ENCODE peak calls at places on chromosome 12, in ten cellular contexts. L is breast epithelium; N is right atrium auricular region; S is CD8-positive, alpha-beta memory T cell; Y is transverse colon; V is heart right ventricle; O is body of pancreas; J is adipocyte; K is left ventricle myocardium inferior; Q is fibroblast of lung. P is an unnamed sample. For H3K4me1, the result is how much of the 10 kb centered on the place peaks cover.

GRCh38 chr12:54373619-54374554 is 9.6 kb upstream of the GPR84 start:
- DNase-seq in L (no peak), N (no peak), S (no peak), Y (no peak), V (no peak), O (no peak), J (no peak), K (no peak), Q (no peak), P (no peak)

GRCh38 chr12:67534671-67535070 is 113.9 kb upstream of the DYRK2 start:
- DNase-seq in L (no peak), N (peak), S (no peak), Y (no peak), V (no peak), O (no peak), J (peak), K (peak), Q (peak), P (no peak)

GRCh38 chr12:47272412-47273190 is 192.8 kb upstream of the AMIGO2 start:
- DNase-seq in L (no peak), N (no peak), S (no peak), Y (no peak), V (no peak), O (no peak), J (peak), K (no peak), Q (no peak), P (no peak)

GRCh38 chr12:115771065-115771464 is 506.4 kb downstream of the MED13L start:
- DNase-seq in L (no peak), N (no peak), S (no peak), Y (no peak), V (peak), O (no peak), J (peak), K (no peak), Q (no peak), P (no peak)

GRCh38 chr12:130254476-130255276 is 83.0 kb upstream of the PIWIL1 start:
- DNase-seq in L (no peak), N (no peak), S (no peak), Y (no peak), V (no peak), O (peak), J (no peak), K (no peak), Q (peak), P (no peak)

GRCh38 chr12:121858662-121859572 is at the start of gene HPD:
- DNase-seq in L (no peak), N (peak), S (no peak), Y (peak), V (peak), O (peak), J (peak), K (peak), Q (peak), P (peak)

GRCh38 chr12:75779891-75780501 is 251.6 kb downstream of the PHLDA1 start:
- DNase-seq in L (no peak), N (no peak), S (no peak), Y (no peak), V (no peak), O (no peak), J (no peak), K (no peak), Q (no peak), P (no peak)

GRCh38 chr12:117516034-117516433 is 154.6 kb upstream of the NOS1 start:
- DNase-seq in L (no peak), N (no peak), S (no peak), Y (no peak), V (no peak), O (no peak), J (no peak), K (no peak), Q (no peak), P (no peak)

GRCh38 chr12:121808623-121809022 is 4.8 kb downstream of the SETD1B start:
- DNase-seq in L (no peak), N (no peak), S (no peak), Y (no peak), V (no peak), O (no peak), J (no peak), K (no peak), Q (no peak), P (no peak)

GRCh38 chr12:52268212-52268611 is 6.2 kb upstream of the KRT86 start:
- DNase-seq in L (no peak), N (no peak), S (no peak), Y (no peak), V (no peak), O (no peak), J (no peak), K (no peak), Q (peak), P (no peak)

GRCh38 chr12:107296681-107297086 is 203.3 kb upstream of the CRY1 start:
- DNase-seq in L (no peak), N (no peak), S (no peak), Y (no peak), V (no peak), O (no peak), J (no peak), K (no peak), Q (peak), P (no peak)

GRCh38 chr12:52266514-52266913 is 7.9 kb upstream of the KRT86 start:
- DNase-seq in L (no peak), N (no peak), S (no peak), Y (no peak), V (no peak), O (peak), J (no peak), K (no peak), Q (no peak), P (no peak)

GRCh38 chr12:25469368-25469767 is 83.7 kb downstream of the LMNTD1 start:
- DNase-seq in L (no peak), N (no peak), S (no peak), Y (no peak), V (no peak), O (no peak), J (no peak), K (no peak), Q (peak), P (no peak)

GRCh38 chr12:89135976-89136634 is 216.2 kb downstream of the DUSP6 start:
- DNase-seq in L (no peak), N (no peak), S (no peak), Y (no peak), V (no peak), O (no peak), J (no peak), K (no peak), Q (peak), P (no peak)

GRCh38 chr12:15364221-15365170 is 42.2 kb downstream of the PTPRO start:
- DNase-seq in L (no peak), N (no peak), S (no peak), Y (no peak), V (no peak), O (no peak), J (no peak), K (no peak), Q (peak), P (no peak)

GRCh38 chr12:74945771-74946198 is 263.9 kb downstream of the KCNC2 start:
- DNase-seq in L (no peak), N (no peak), S (peak), Y (no peak), V (no peak), O (no peak), J (no peak), K (no peak), Q (no peak), P (no peak)

GRCh38 chr12:15777355-15778012 is 11.7 kb downstream of the EPS8 start:
- DNase-seq in L (no peak), N (no peak), S (no peak), Y (no peak), V (no peak), O (no peak), J (no peak), K (no peak), Q (peak), P (no peak)

GRCh38 chr12:103301642-103302620 is 193.8 kb downstream of the C12orf42 start:
- DNase-seq in L (no peak), N (no peak), S (no peak), Y (no peak), V (no peak), O (no peak), J (no peak), K (no peak), Q (no peak), P (no peak)

GRCh38 chr12:50914872-50915484 is 37.4 kb upstream of the HIGD1C start:
- DNase-seq in L (no peak), N (no peak), S (no peak), Y (no peak), V (no peak), O (no peak), J (no peak), K (no peak), Q (no peak), P (no peak)

GRCh38 chr12:38886064-38886463 is 19.3 kb downstream of the CPNE8 start:
- DNase-seq in L (no peak), N (no peak), S (no peak), Y (peak), V (no peak), O (peak), J (no peak), K (peak), Q (peak), P (no peak)

GRCh38 chr12:67590122-67590795 is 58.3 kb upstream of the DYRK2 start:
- DNase-seq in L (no peak), N (no peak), S (peak), Y (no peak), V (no peak), O (no peak), J (no peak), K (no peak), Q (no peak), P (no peak)

GRCh38 chr12:33472299-33472698 is 32.7 kb upstream of the SYT10 start:
- DNase-seq in L (no peak), N (no peak), S (no peak), Y (no peak), V (no peak), O (no peak), J (no peak), K (no peak), Q (no peak), P (no peak)

GRCh38 chr12:111842556-111843396 is 748 bp downstream of the MAPKAPK5 start:
- DNase-seq in L (no peak), N (no peak), S (no peak), Y (peak), V (no peak), O (peak), J (peak), K (no peak), Q (peak), P (no peak)

GRCh38 chr12:46404225-46404631 is 31.7 kb upstream of the SLC38A2 start:
- DNase-seq in L (no peak), N (no peak), S (no peak), Y (no peak), V (no peak), O (no peak), J (no peak), K (no peak), Q (peak), P (no peak)

GRCh38 chr12:107884769-107885694 is 110.5 kb downstream of the ASCL4 start:
- DNase-seq in L (no peak), N (peak), S (peak), Y (peak), V (peak), O (peak), J (peak), K (no peak), Q (peak), P (peak)

GRCh38 chr12:2049604-2050540 is 2.9 kb upstream of the CACNA1C start:
- DNase-seq in L (no peak), N (no peak), S (no peak), Y (no peak), V (no peak), O (no peak), J (no peak), K (no peak), Q (peak), P (no peak)

GRCh38 chr12:106246891-106247730 is 709 bp downstream of the CKAP4 start:
- DNase-seq in L (peak), N (no peak), S (peak), Y (peak), V (peak), O (peak), J (peak), K (peak), Q (peak), P (peak)

GRCh38 chr12:115439008-115439601 is 755.1 kb upstream of the TBX3 start:
- DNase-seq in L (no peak), N (no peak), S (no peak), Y (no peak), V (no peak), O (no peak), J (no peak), K (no peak), Q (no peak), P (no peak)

GRCh38 chr12:130131817-130132216 is 30.4 kb upstream of the FZD10 start:
- DNase-seq in L (no peak), N (no peak), S (no peak), Y (no peak), V (no peak), O (no peak), J (no peak), K (no peak), Q (no peak), P (no peak)

GRCh38 chr12:101040936-101041335 is 169.1 kb downstream of the SLC5A8 start:
- DNase-seq in L (no peak), N (no peak), S (no peak), Y (no peak), V (no peak), O (no peak), J (no peak), K (no peak), Q (peak), P (no peak)

GRCh38 chr12:106903241-106903950 is 52.3 kb upstream of the TMEM263 start:
- DNase-seq in L (peak), N (peak), S (peak), Y (peak), V (peak), O (peak), J (peak), K (peak), Q (peak), P (peak)

DNA sequence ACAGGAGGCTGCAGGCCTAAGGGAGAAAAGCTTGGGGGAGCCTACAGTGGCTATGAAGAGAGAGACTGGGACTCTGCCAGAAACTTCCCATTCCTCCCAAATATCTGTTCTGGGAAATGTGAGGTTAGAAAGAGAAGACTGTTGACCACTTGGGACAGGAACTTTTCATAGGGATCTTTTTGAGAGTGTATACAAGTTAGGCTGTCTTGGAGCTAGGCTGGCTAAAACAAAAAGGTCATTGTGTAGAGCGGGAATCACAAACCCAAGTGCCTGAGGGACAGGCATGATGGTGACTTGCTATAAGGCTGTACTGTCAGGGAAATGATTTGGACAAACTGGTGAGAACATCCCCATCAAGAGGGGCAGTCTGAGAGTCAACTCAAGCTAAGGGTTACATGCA is 175.1 kb downstream of the GRIP1 start:
- DNase-seq in L (no peak), N (no peak), S (no peak), Y (no peak), V (no peak), O (no peak), J (no peak), K (no peak), Q (no peak), P (no peak)
- H3K4me3 ChIP-seq in L (no peak), N (no peak), S (no peak), Y (no peak), V (no peak), O (no peak), J (no peak), K (no peak), Q (no peak), P (no peak)

GRCh38 chr12:80213246-80213645 is 113.9 kb downstream of the OTOGL start:
- DNase-seq in L (no peak), N (no peak), S (no peak), Y (no peak), V (no peak), O (no peak), J (no peak), K (no peak), Q (no peak), P (no peak)

GRCh38 chr12:80218925-80219714 is 119.8 kb downstream of the OTOGL start:
- DNase-seq in L (no peak), N (no peak), S (no peak), Y (no peak), V (peak), O (no peak), J (no peak), K (peak), Q (no peak), P (no peak)

GRCh38 chr12:80213871-80214270 is 114.5 kb downstream of the OTOGL start:
- DNase-seq in L (no peak), N (no peak), S (no peak), Y (no peak), V (no peak), O (no peak), J (no peak), K (no peak), Q (no peak), P (no peak)

GRCh38 chr12:80222261-80222660 is 122.9 kb downstream of the OTOGL start:
- DNase-seq in L (no peak), N (no peak), S (no peak), Y (no peak), V (no peak), O (no peak), J (no peak), K (no peak), Q (no peak), P (no peak)

DNA sequence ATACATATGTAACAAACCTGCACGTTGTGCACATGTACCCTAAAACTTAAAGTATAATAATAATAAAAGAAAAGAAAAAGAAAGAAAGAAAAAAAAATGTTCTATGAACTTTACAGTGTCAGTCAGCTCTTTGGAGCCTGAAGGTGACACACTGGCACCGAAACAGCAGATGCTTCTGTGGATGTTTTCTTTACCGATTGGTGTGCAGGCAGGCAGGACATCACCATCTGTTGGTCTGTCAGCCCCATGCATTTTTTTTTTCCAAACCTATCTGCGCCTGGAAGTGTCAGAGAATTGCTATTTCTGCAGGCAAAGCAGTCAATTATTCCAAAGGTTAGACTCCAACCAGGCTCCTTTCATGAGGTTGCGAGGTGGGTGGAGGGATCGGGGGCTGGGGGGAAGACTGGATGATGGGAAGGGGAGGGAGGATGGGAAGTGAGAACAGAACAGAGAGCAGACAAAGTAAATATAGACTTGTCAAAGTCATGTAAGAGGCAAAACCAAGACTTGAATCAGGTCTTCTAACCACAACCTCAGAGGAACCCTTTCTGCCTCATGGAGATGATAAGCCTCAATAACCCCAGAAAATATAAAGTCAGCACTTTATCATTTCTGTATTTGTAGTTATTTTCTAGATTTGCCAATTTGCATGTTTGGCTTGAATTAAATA is 117.7 kb downstream of the OTOGL start:
- DNase-seq in L (no peak), N (no peak), S (no peak), Y (no peak), V (no peak), O (no peak), J (no peak), K (no peak), Q (peak), P (no peak)
- H3K4me1 ChIP-seq in L (under half), N (under half), S (under half), Y (under half), V (under half), O (under half), J (under half), K (under half), Q (under half), P (under half)

GRCh38 chr12:95796982-95797289 is 6.4 kb upstream of the NTN4 start:
- DNase-seq in L (no peak), N (no peak), S (no peak), Y (no peak), V (no peak), O (no peak), J (no peak), K (no peak), Q (peak), P (no peak)
- H3K4me3 ChIP-seq in L (no peak), N (no peak), S (no peak), Y (no peak), V (no peak), O (no peak), J (no peak), K (no peak), Q (no peak), P (no peak)

GRCh38 chr12:125210104-125210755 is 145.0 kb downstream of the AACS start:
- DNase-seq in L (no peak), N (no peak), S (no peak), Y (no peak), V (no peak), O (no peak), J (no peak), K (no peak), Q (no peak), P (no peak)
- H3K4me1 ChIP-seq in L (under half), N (under half), S (under half), Y (under half), V (under half), O (under half), J (under half), K (under half), Q (under half), P (under half)

GRCh38 chr12:3727877-3728632 is 24.9 kb downstream of the CRACR2A start:
- DNase-seq in L (no peak), N (no peak), S (peak), Y (no peak), V (no peak), O (no peak), J (peak), K (no peak), Q (peak), P (no peak)

GRCh38 chr12:3735432-3735831 is 17.5 kb downstream of the CRACR2A start:
- DNase-seq in L (no peak), N (no peak), S (no peak), Y (no peak), V (no peak), O (no peak), J (no peak), K (no peak), Q (no peak), P (no peak)

GRCh38 chr12:3728686-3729085 is 24.2 kb downstream of the CRACR2A start:
- DNase-seq in L (no peak), N (no peak), S (peak), Y (no peak), V (no peak), O (no peak), J (no peak), K (no peak), Q (no peak), P (no peak)

GRCh38 chr12:3730111-3730510 is 22.8 kb downstream of the CRACR2A start:
- DNase-seq in L (no peak), N (no peak), S (no peak), Y (no peak), V (no peak), O (no peak), J (no peak), K (no peak), Q (no peak), P (no peak)

GRCh38 chr12:3732901-3733300 is 20.0 kb downstream of the CRACR2A start:
- DNase-seq in L (no peak), N (no peak), S (no peak), Y (peak), V (no peak), O (no peak), J (no peak), K (no peak), Q (no peak), P (no peak)
- H3K4me3 ChIP-seq in L (no peak), N (no peak), S (no peak), Y (peak), V (no peak), O (no peak), J (no peak), K (no peak), Q (no peak), P (no peak)

P was measured in HAP-1.